ENCODE peak calls at places on chromosomes 16 and 17, in eight cellular contexts. H is effector memory CD8-positive, alpha-beta T cell; J is mucosa of gallbladder; M is cardiac fibroblast; Q is dorsolateral prefrontal cortex; D is esophagus squamous epithelium; S is spleen; Z is dermis microvascular lymphatic vessel endothelial cell. I is an unnamed sample.

GRCh38 chr17:31654936-31655335 is 204.1 kb downstream of the COPRS start:
- DNase-seq in H (peak), J (no peak), M (no peak), Q (no peak), D (no peak), S (peak), Z (no peak), I (no peak)

GRCh38 chr17:76381633-76382304 is 2.6 kb upstream of the SPHK1 start:
- DNase-seq in H (no peak), J (no peak), M (no peak), Q (no peak), D (no peak), S (no peak), Z (peak), I (no peak)

GRCh38 chr16:50354629-50355456 is 13.9 kb downstream of the BRD7 start:
- DNase-seq in H (no peak), J (no peak), M (peak), Q (no peak), D (no peak), S (no peak), Z (peak), I (no peak)

GRCh38 chr16:68396481-68396880 is 51.8 kb downstream of the SMPD3 start:
- DNase-seq in H (peak), J (peak), M (peak), Q (no peak), D (no peak), S (peak), Z (peak), I (peak)

GRCh38 chr17:38322156-38322779 is 21.5 kb downstream of the GPR179 start:
- DNase-seq in H (peak), J (peak), M (peak), Q (peak), D (no peak), S (peak), Z (peak), I (peak)

GRCh38 chr16:13038591-13038990 is 137.2 kb downstream of the SHISA9 start:
- DNase-seq in H (no peak), J (no peak), M (no peak), Q (no peak), D (no peak), S (no peak), Z (no peak), I (no peak)

GRCh38 chr17:29390856-29391631 is 881 bp downstream of the TAOK1 start:
- DNase-seq in H (peak), J (no peak), M (peak), Q (no peak), D (no peak), S (peak), Z (peak), I (no peak)

GRCh38 chr17:81831563-81831956 is 1.5 kb downstream of the MCRIP1 start:
- DNase-seq in H (no peak), J (no peak), M (no peak), Q (no peak), D (no peak), S (peak), Z (no peak), I (no peak)

GRCh38 chr16:67150833-67151396 is at the start of gene B3GNT9:
- DNase-seq in H (no peak), J (peak), M (peak), Q (peak), D (no peak), S (peak), Z (peak), I (no peak)

GRCh38 chr16:56364865-56365264 is 60.5 kb downstream of the AMFR start:
- DNase-seq in H (no peak), J (no peak), M (no peak), Q (no peak), D (no peak), S (no peak), Z (no peak), I (no peak)

GRCh38 chr17:48484850-48485249 is 46.0 kb downstream of the HOXB1 start:
- DNase-seq in H (no peak), J (no peak), M (peak), Q (no peak), D (no peak), S (no peak), Z (no peak), I (no peak)

GRCh38 chr17:48442819-48443218 is 12.8 kb upstream of the SKAP1 start:
- DNase-seq in H (no peak), J (no peak), M (peak), Q (no peak), D (no peak), S (no peak), Z (no peak), I (no peak)

GRCh38 chr16:77840623-77841274 is 52.4 kb downstream of the VAT1L start:
- DNase-seq in H (no peak), J (no peak), M (no peak), Q (no peak), D (no peak), S (no peak), Z (no peak), I (no peak)

GRCh38 chr16:85686912-85687591 is 1.7 kb downstream of the GINS2 start:
- DNase-seq in H (no peak), J (no peak), M (no peak), Q (no peak), D (no peak), S (peak), Z (no peak), I (no peak)

GRCh38 chr16:87580855-87581261 is 21.4 kb upstream of the JPH3 start:
- DNase-seq in H (no peak), J (no peak), M (peak), Q (no peak), D (no peak), S (no peak), Z (no peak), I (no peak)

GRCh38 chr17:29112780-29113295 is 67.4 kb downstream of the MYO18A start:
- DNase-seq in H (no peak), J (peak), M (peak), Q (no peak), D (no peak), S (no peak), Z (no peak), I (no peak)

GRCh38 chr17:56416682-56417351 is 176.7 kb upstream of the NOG start:
- DNase-seq in H (no peak), J (no peak), M (no peak), Q (no peak), D (no peak), S (no peak), Z (no peak), I (no peak)

GRCh38 chr17:51035436-51035835 is 85.2 kb downstream of the SPAG9 start:
- DNase-seq in H (no peak), J (no peak), M (peak), Q (no peak), D (no peak), S (no peak), Z (peak), I (no peak)